ENCODE peak calls at places on chromosome 6, in four cellular contexts. D is endothelial cell, H is renal cortical epithelial cell, C is sciatic nerve. J is an unnamed sample.

GRCh38 chr6:90689172-90689571 is 102.3 kb upstream of the MAP3K7 start:
- DNase-seq in D (no peak), H (no peak), C (no peak), J (no peak)

GRCh38 chr6:32107447-32107846 is 1.7 kb downstream of the TNXB start:
- DNase-seq in D (no peak), H (no peak), C (peak), J (no peak)

GRCh38 chr6:12947191-12947795 is 230.7 kb downstream of the PHACTR1 start:
- DNase-seq in D (no peak), H (peak), C (no peak), J (no peak)

GRCh38 chr6:20640181-20640580 is 105.9 kb downstream of the CDKAL1 start:
- DNase-seq in D (no peak), H (no peak), C (no peak), J (no peak)

GRCh38 chr6:136085370-136086115 is 164.6 kb downstream of the MTFR2 start:
- DNase-seq in D (no peak), H (peak), C (no peak), J (no peak)

GRCh38 chr6:123519191-123519510 is 117.6 kb downstream of the TRDN start:
- DNase-seq in D (no peak), H (peak), C (peak), J (no peak)

GRCh38 chr6:121321282-121321681 is 13.0 kb downstream of the TBC1D32 start:
- DNase-seq in D (no peak), H (no peak), C (no peak), J (no peak)

GRCh38 chr6:13011612-13012146 is 295.1 kb downstream of the PHACTR1 start:
- DNase-seq in D (no peak), H (no peak), C (no peak), J (no peak)

GRCh38 chr6:27312146-27312949 is at the start of gene POM121L2:
- DNase-seq in D (peak), H (peak), C (no peak), J (no peak)

GRCh38 chr6:35919827-35920751 is 809 bp downstream of the SRPK1 start:
- DNase-seq in D (peak), H (peak), C (no peak), J (peak)

GRCh38 chr6:159941286-159942113 is 27.4 kb upstream of the IGF2R start:
- DNase-seq in D (no peak), H (peak), C (no peak), J (no peak)

GRCh38 chr6:42079941-42080464 is 29.7 kb downstream of the TAF8 start:
- DNase-seq in D (no peak), H (no peak), C (no peak), J (no peak)

GRCh38 chr6:227074-227782 is 65.1 kb upstream of the DUSP22 start:
- DNase-seq in D (no peak), H (no peak), C (no peak), J (no peak)

GRCh38 chr6:72624557-72625160 is 2.8 kb downstream of the KCNQ5 start:
- DNase-seq in D (no peak), H (peak), C (no peak), J (no peak)

GRCh38 chr6:137389150-137389664 is 105.0 kb downstream of the OLIG3 start:
- DNase-seq in D (no peak), H (peak), C (no peak), J (no peak)

GRCh38 chr6:130204322-130204721 is 18.4 kb downstream of the SAMD3 start:
- DNase-seq in D (no peak), H (no peak), C (no peak), J (no peak)